ENCODE peak calls at places on chromosome 22, in six cellular contexts. D is AG04450, G is neural crest cell, N is right atrium auricular region, Y is NCI-H82, K is NCI-H1092. U is an unnamed sample.

GRCh38 chr22:45964926-45965564 is 11.9 kb downstream of the WNT7B start:
- DNase-seq in K (no peak), G (no peak), D (no peak), Y (no peak), N (no peak), U (no peak)

GRCh38 chr22:17371446-17371845 is 2.2 kb downstream of the CECR2 start:
- DNase-seq in K (no peak), G (no peak), Y (no peak), D (no peak), N (no peak), U (no peak)

GRCh38 chr22:24010018-24010391 is 1.1 kb upstream of the CABIN1 start:
- DNase-seq in D (no peak), N (no peak), Y (no peak), G (no peak), K (no peak), U (no peak)

GRCh38 chr22:25120761-25121212 is 78.9 kb upstream of the CRYBB3 start:
- DNase-seq in D (no peak), N (no peak), G (no peak), K (no peak), Y (no peak), U (no peak)

GRCh38 chr22:50456466-50457234 is 18.2 kb downstream of the SBF1 start:
- DNase-seq in N (no peak), G (no peak), K (no peak), D (no peak), Y (no peak), U (no peak)

GRCh38 chr22:26848244-26848920 is 191.0 kb downstream of the MIAT start:
- DNase-seq in N (peak; percentile 58), Y (no peak), K (no peak), D (no peak), G (no peak), U (peak; percentile 7)

GRCh38 chr22:19871845-19872778 is 17.4 kb upstream of the GNB1L start:
- DNase-seq in K (no peak), Y (no peak), D (no peak), N (no peak), G (no peak), U (no peak)

GRCh38 chr22:35570686-35571194 is 30.1 kb downstream of the RASD2 start:
- DNase-seq in D (no peak), Y (no peak), K (no peak), N (no peak), G (no peak), U (no peak)

GRCh38 chr22:44318751-44319150 is 6.0 kb upstream of the SHISAL1 start:
- DNase-seq in N (no peak), G (no peak), K (no peak), Y (no peak), D (no peak), U (no peak)

GRCh38 chr22:41482319-41482935 is 13.5 kb downstream of the ACO2 start:
- DNase-seq in G (no peak), K (no peak), D (no peak), N (no peak), Y (no peak), U (no peak)

GRCh38 chr22:49768077-49768476 is 59.6 kb downstream of the BRD1 start:
- DNase-seq in K (no peak), D (no peak), G (no peak), N (no peak), Y (no peak), U (no peak)

GRCh38 chr22:38921126-38921525 is 36.3 kb upstream of the APOBEC3A start:
- DNase-seq in G (no peak), N (no peak), Y (no peak), K (no peak), D (no peak), U (no peak)

GRCh38 chr22:31584804-31585160 is 77.2 kb downstream of the PISD start:
- DNase-seq in K (no peak), Y (no peak), N (no peak), G (no peak), D (no peak), U (no peak)

GRCh38 chr22:38774496-38775166 is 18.8 kb upstream of the SUN2 start:
- DNase-seq in G (no peak), N (no peak), Y (no peak), K (no peak), D (no peak), U (no peak)

U was measured in retinal pigment epithelial cell.